ENCODE peak calls at places on chromosomes 1 and 21, in six cellular contexts. P is left colon; K is CD8-positive, alpha-beta T cell; D is activated CD8-positive, alpha-beta memory T cell treated with anti-CD3 and anti-CD28 coated beads, Interleukin-2, amount 10 ng/mL, durations not matched to agents 7 days and 5 days; C is left ventricle myocardium superior; H is activated T-cell treated with anti-CD3 and anti-CD28 coated beads, Interleukin-2, amount 50 U/mL, for 4 hours. A is an unnamed sample.

GRCh38 chr1:204477036-204477740 is 17.4 kb downstream of the PIK3C2B start:
- ATAC-seq in P (peak; percentile 72), K (no peak), D (no peak), C (peak; percentile 61), H (no peak), A (no peak)

GRCh38 chr1:59775480-59775879 is 39.3 kb upstream of the HOOK1 start:
- ATAC-seq in P (no peak), K (no peak), D (no peak), C (no peak), H (no peak), A (no peak)

GRCh38 chr1:204971700-204972336 is 71.2 kb upstream of the CNTN2 start:
- ATAC-seq in P (no peak), K (no peak), D (peak; percentile 37), C (no peak), H (no peak), A (peak; percentile 48)

GRCh38 chr1:156927215-156928042 is 7.0 kb downstream of the LRRC71 start:
- ATAC-seq in P (peak; percentile 77), K (peak; percentile 80), D (peak; percentile 79), C (peak; percentile 74), H (peak; percentile 81), A (peak; percentile 58)

GRCh38 chr1:55040083-55040952 is 970 bp downstream of the PCSK9 start:
- ATAC-seq in P (peak; percentile 47), K (no peak), D (no peak), C (no peak), H (no peak), A (no peak)

GRCh38 chr1:61337471-61337870 is 255.1 kb downstream of the NFIA start:
- ATAC-seq in P (no peak), K (no peak), D (no peak), C (peak; percentile 1), H (no peak), A (no peak)

GRCh38 chr1:168972887-168973286 is 133.6 kb upstream of the ATP1B1 start:
- ATAC-seq in P (peak; percentile 20), K (no peak), D (no peak), C (no peak), H (no peak), A (no peak)

GRCh38 chr1:165162671-165163241 is 193.8 kb downstream of the LMX1A start:
- ATAC-seq in P (no peak), K (no peak), D (no peak), C (no peak), H (no peak), A (no peak)

GRCh38 chr21:26845066-26845749 is at the start of gene ADAMTS1:
- ATAC-seq in P (peak; percentile 22), K (no peak), D (no peak), C (peak; percentile 74), H (peak; percentile 42), A (no peak)

GRCh38 chr1:48552420-48552819 is 80.4 kb upstream of the SPATA6 start:
- ATAC-seq in P (no peak), K (no peak), D (no peak), C (peak; percentile 62), H (no peak), A (no peak)

GRCh38 chr1:27430903-27431653 is 38.7 kb downstream of the GPR3 start:
- ATAC-seq in P (no peak), K (peak; percentile 69), D (peak; percentile 75), C (peak; percentile 54), H (no peak), A (peak; percentile 38)

GRCh38 chr1:15559189-15559815 is 25.5 kb downstream of the AGMAT start:
- ATAC-seq in P (peak; percentile 92), K (no peak), D (no peak), C (no peak), H (no peak), A (no peak)

GRCh38 chr21:45802956-45803612 is 159.6 kb downstream of the PCBP3 start:
- ATAC-seq in P (no peak), K (no peak), D (no peak), C (no peak), H (no peak), A (no peak)

GRCh38 chr21:32240708-32241433 is 38.0 kb downstream of the MIS18A start:
- ATAC-seq in P (no peak), K (no peak), D (peak; percentile 53), C (peak; percentile 13), H (peak; percentile 54), A (no peak)